ENCODE peak calls at places on chromosome 13, in five cellular contexts. M is stimulated activated CD4-positive, alpha-beta T cell treated with anti-CD3 and anti-CD28 coated beads, Interleukin-1b, Interleukin-23, amount 100 ng/mL, for 24 hours; J is mucosa of descending colon; Z is prostate gland; W is cerebellum. L is an unnamed sample.

GRCh38 chr13:75372517-75372916 is 109.5 kb downstream of the TBC1D4 start:
- DNase-seq in M (no peak), J (no peak), Z (peak), W (peak), L (no peak)

GRCh38 chr13:23506071-23506820 is 64.0 kb upstream of the TNFRSF19 start:
- DNase-seq in M (no peak), J (no peak), Z (no peak), W (no peak), L (no peak)

GRCh38 chr13:28239374-28239773 is 101.0 kb downstream of the PAN3 start:
- DNase-seq in M (no peak), J (no peak), Z (no peak), W (no peak), L (no peak)

GRCh38 chr13:98782654-98783053 is 30.2 kb upstream of the SLC15A1 start:
- DNase-seq in M (no peak), J (no peak), Z (no peak), W (no peak), L (no peak)

GRCh38 chr13:46638262-46638661 is 85.3 kb downstream of the LRCH1 start:
- DNase-seq in M (no peak), J (no peak), Z (no peak), W (no peak), L (no peak)

GRCh38 chr13:98239156-98240076 is 62.3 kb upstream of the RNF113B start:
- DNase-seq in M (no peak), J (no peak), Z (no peak), W (no peak), L (no peak)

GRCh38 chr13:26619321-26619720 is 61.8 kb downstream of the WASF3 start:
- DNase-seq in M (no peak), J (no peak), Z (no peak), W (no peak), L (no peak)

GRCh38 chr13:23558675-23559536 is 11.3 kb upstream of the TNFRSF19 start:
- DNase-seq in M (no peak), J (no peak), Z (peak), W (no peak), L (peak)

GRCh38 chr13:98202026-98202425 is 25.0 kb upstream of the RNF113B start:
- DNase-seq in M (no peak), J (peak), Z (no peak), W (no peak), L (no peak)

GRCh38 chr13:40251343-40252032 is 415.0 kb downstream of the FOXO1 start:
- DNase-seq in M (no peak), J (no peak), Z (no peak), W (no peak), L (no peak)

GRCh38 chr13:76696370-76696769 is 189.8 kb downstream of the KCTD12 start:
- DNase-seq in M (no peak), J (no peak), Z (no peak), W (no peak), L (no peak)

GRCh38 chr13:110340812-110341444 is 33.8 kb downstream of the COL4A2 start:
- DNase-seq in M (peak), J (peak), Z (peak), W (no peak), L (no peak)

GRCh38 chr13:41742917-41743552 is 217.9 kb downstream of the VWA8 start:
- DNase-seq in M (no peak), J (no peak), Z (no peak), W (no peak), L (no peak)

GRCh38 chr13:21326155-21327030 is 132.7 kb downstream of the ZDHHC20 start:
- DNase-seq in M (no peak), J (peak), Z (no peak), W (peak), L (peak)

GRCh38 chr13:41543664-41544300 is 86.4 kb downstream of the RGCC start:
- DNase-seq in M (no peak), J (no peak), Z (no peak), W (no peak), L (no peak)

GRCh38 chr13:44726214-44726613 is 150.1 kb upstream of the TSC22D1 start:
- DNase-seq in M (no peak), J (no peak), Z (no peak), W (no peak), L (no peak)

GRCh38 chr13:62779146-62779545 is 1363.5 kb upstream of the PCDH20 start:
- DNase-seq in M (no peak), J (no peak), Z (no peak), W (no peak), L (no peak)

GRCh38 chr13:46062190-46062589 is 9.6 kb upstream of the ZC3H13 start:
- DNase-seq in M (no peak), J (no peak), Z (no peak), W (no peak), L (no peak)